ENCODE peak calls at places on chromosomes 12 and 14, in six cellular contexts. S is stimulated activated CD8-positive, alpha-beta memory T cell treated with anti-CD3 and anti-CD28 coated beads, Interleukin-15, amount 100 ng/mL, for 1 hour; C is pons; Q is activated CD4-positive, alpha-beta T cell treated with anti-CD3 and anti-CD28 coated beads, Interleukin-2, amount 50 U/mL, for 48 hours; U is T follicular helper cell; M is naive B cell. O is an unnamed sample.

GRCh38 chr12:29320295-29321090 is 60.5 kb downstream of the ERGIC2 start:
- DNase-seq in C (no peak), U (no peak), S (no peak), M (no peak), Q (no peak), O (no peak)

GRCh38 chr14:61252354-61253063 is 28.6 kb downstream of the TMEM30B start:
- DNase-seq in C (peak), M (peak), S (no peak), Q (peak), U (peak), O (peak)

GRCh38 chr14:38257500-38257899 is 1.6 kb upstream of the CLEC14A start:
- DNase-seq in U (no peak), M (no peak), S (no peak), C (no peak), Q (no peak), O (no peak)

GRCh38 chr12:125287155-125287847 is 222.1 kb downstream of the AACS start:
- DNase-seq in M (no peak), S (no peak), U (no peak), Q (no peak), C (no peak), O (no peak)

GRCh38 chr14:106665814-106666213 is 1139.4 kb downstream of the TMEM121 start:
- DNase-seq in Q (peak), U (no peak), M (no peak), C (no peak), S (no peak), O (no peak)

GRCh38 chr12:113241191-113242017 is 20.1 kb downstream of the TPCN1 start:
- DNase-seq in S (no peak), U (no peak), Q (no peak), M (no peak), C (no peak), O (no peak)

GRCh38 chr12:124506145-124506831 is 61.1 kb downstream of the NCOR2 start:
- DNase-seq in M (no peak), Q (no peak), C (no peak), S (no peak), U (no peak), O (no peak)

GRCh38 chr14:37093364-37093763 is 79.0 kb downstream of the SLC25A21 start:
- DNase-seq in S (no peak), M (no peak), Q (no peak), C (no peak), U (no peak), O (no peak)

GRCh38 chr14:105465209-105466031 is 9.2 kb upstream of the CRIP2 start:
- DNase-seq in C (no peak), Q (no peak), M (no peak), S (no peak), U (no peak), O (no peak)

GRCh38 chr12:113933201-113933786 is 32.8 kb downstream of the RBM19 start:
- DNase-seq in Q (no peak), C (peak), M (no peak), U (no peak), S (no peak), O (no peak)

O was measured in Karpas-422.